ENCODE peak calls at places on chromosomes 3 and 15, in nine cellular contexts. W is astrocyte of the spinal cord, R is GM10248, B is fibroblast of pulmonary artery, N is cardiac fibroblast, C is coronary artery, P is fibroblast of mammary gland, Z is nephron progenitor cell, V is heart right ventricle. X is an unnamed sample.

GRCh38 chr3:119604878-119605277 is 7.2 kb downstream of the PLA1A start:
- DNase-seq in R (no peak), C (no peak), P (peak; percentile 63), V (no peak), Z (no peak), N (peak; percentile 47), B (peak; percentile 75), W (peak; percentile 75), X (no peak)

GRCh38 chr3:140251678-140252077 is 316.7 kb downstream of the CLSTN2 start:
- DNase-seq in V (no peak), Z (no peak), N (no peak), P (no peak), C (no peak), B (no peak), R (no peak), W (no peak), X (no peak)

GRCh38 chr3:183158113-183158512 is 4.4 kb downstream of the LAMP3 start:
- DNase-seq in N (no peak), P (no peak), W (no peak), R (peak; percentile 57), B (no peak), C (no peak), V (no peak), Z (no peak), X (no peak)

GRCh38 chr3:66593978-66594377 is 93.2 kb upstream of the LRIG1 start:
- DNase-seq in B (peak; percentile 76), R (no peak), C (no peak), V (no peak), N (peak; percentile 26), P (peak; percentile 86), W (peak; percentile 94), Z (no peak), X (no peak)

GRCh38 chr15:76514292-76514691 is 177.7 kb downstream of the ISL2 start:
- DNase-seq in B (no peak), C (no peak), N (no peak), P (no peak), W (no peak), V (no peak), Z (no peak), R (no peak), X (no peak)

GRCh38 chr3:84601303-84601702 is 357.5 kb upstream of the CADM2 start:
- DNase-seq in V (no peak), R (no peak), Z (no peak), P (no peak), N (no peak), W (peak; percentile 31), B (no peak), C (no peak), X (no peak)

GRCh38 chr15:100525894-100526512 is 2.7 kb downstream of the CERS3 start:
- DNase-seq in P (no peak), R (no peak), B (no peak), C (no peak), Z (no peak), V (peak; percentile 27), W (no peak), N (peak; percentile 41), X (no peak)

GRCh38 chr15:64112904-64113303 is 17.1 kb downstream of the SNX1 start:
- DNase-seq in C (no peak), B (peak; percentile 81), V (no peak), Z (no peak), N (peak; percentile 64), P (peak; percentile 52), W (no peak), R (no peak), X (no peak)

GRCh38 chr15:38758001-38758400 is 193.4 kb upstream of the RASGRP1 start:
- DNase-seq in V (no peak), W (peak; percentile 82), R (no peak), P (peak; percentile 49), N (peak; percentile 59), B (peak; percentile 68), Z (peak; percentile 11), C (no peak), X (no peak)

GRCh38 chr3:57691411-57692133 is 1.3 kb downstream of the DENND6A start:
- DNase-seq in W (peak; percentile 17), Z (no peak), R (no peak), B (peak; percentile 5), V (no peak), C (no peak), N (no peak), P (peak; percentile 13), X (no peak)

GRCh38 chr15:79154491-79155182 is 64.1 kb upstream of the RASGRF1 start:
- DNase-seq in R (no peak), W (no peak), V (no peak), Z (no peak), B (peak; percentile 9), N (no peak), C (no peak), P (no peak), X (no peak)

GRCh38 chr3:54830658-54831057 is 97.2 kb downstream of the LRTM1 start:
- DNase-seq in P (peak; percentile 40), W (peak; percentile 26), N (peak; percentile 2), C (no peak), R (peak; percentile 29), V (no peak), Z (peak; percentile 25), B (peak; percentile 18), X (peak; percentile 37)

GRCh38 chr3:78941587-78941986 is 826.2 kb downstream of the ROBO1 start:
- DNase-seq in V (no peak), C (no peak), R (peak; percentile 20), B (peak; percentile 63), Z (no peak), P (peak; percentile 95), W (peak; percentile 88), N (peak; percentile 59), X (no peak)

GRCh38 chr15:86139828-86140227 is 60.2 kb downstream of the AGBL1 start:
- DNase-seq in P (no peak), R (peak; percentile 11), W (no peak), C (no peak), B (no peak), Z (peak; percentile 43), N (no peak), V (no peak), X (peak; percentile 26)

DNA sequence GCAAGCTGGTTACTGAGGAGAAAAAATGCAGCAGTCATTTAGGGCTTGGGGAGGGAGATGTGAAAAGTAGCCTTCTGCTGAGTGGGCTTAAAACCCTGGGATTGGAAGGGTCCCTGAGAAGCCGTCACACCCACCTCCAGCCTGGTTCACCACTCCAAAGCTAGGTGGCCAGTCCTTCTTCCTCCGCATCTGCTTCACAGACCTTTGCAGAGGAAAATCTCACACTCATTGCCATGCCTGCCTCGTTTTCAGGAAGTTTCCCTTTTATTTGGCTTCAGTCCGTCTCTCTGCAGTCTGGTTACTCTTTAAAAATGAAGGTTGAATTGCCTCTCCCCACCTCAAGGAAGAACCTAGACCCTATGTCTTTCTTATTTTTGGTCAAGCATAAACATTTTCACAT is 10.8 kb downstream of the MRAS start:
- DNase-seq in C (no peak), B (no peak), Z (no peak), W (no peak), R (no peak), N (no peak), V (no peak), P (no peak), X (no peak)
- TF ChIP-seq CTCF in C (no peak), B (no peak), Z (no peak), W (no peak), R (no peak), N (no peak), V (no peak), P (no peak), X (no peak)

GRCh38 chr3:69879051-69879450 is 120.5 kb upstream of the SAMMSON start:
- DNase-seq in C (no peak), N (no peak), W (no peak), V (no peak), R (no peak), B (no peak), P (no peak), Z (no peak), X (no peak)
- TF ChIP-seq CTCF in C (no peak), N (no peak), W (no peak), V (no peak), R (no peak), B (no peak), P (no peak), Z (no peak), X (no peak)

GRCh38 chr3:39445927-39446326 is 21.6 kb upstream of the MOBP start:
- DNase-seq in R (no peak), N (no peak), B (no peak), Z (no peak), P (no peak), V (no peak), C (no peak), W (no peak), X (no peak)

GRCh38 chr3:39440316-39440715 is 27.2 kb upstream of the MOBP start:
- DNase-seq in R (no peak), V (no peak), B (no peak), W (no peak), N (no peak), Z (no peak), C (no peak), P (no peak), X (no peak)

GRCh38 chr3:39446444-39446843 is 21.0 kb upstream of the MOBP start:
- DNase-seq in V (no peak), P (no peak), N (no peak), C (no peak), B (no peak), Z (no peak), R (no peak), W (no peak), X (no peak)

GRCh38 chr3:39447637-39448483 is 19.6 kb upstream of the MOBP start:
- DNase-seq in Z (peak; percentile 74), P (peak; percentile 82), W (peak; percentile 78), R (peak; percentile 79), V (peak; percentile 75), C (no peak), B (peak; percentile 90), N (peak; percentile 89), X (peak; percentile 58)

GRCh38 chr3:39443530-39443929 is 23.9 kb upstream of the MOBP start:
- DNase-seq in V (no peak), R (no peak), P (no peak), N (no peak), C (no peak), B (no peak), Z (no peak), W (no peak), X (no peak)
- TF ChIP-seq CTCF in V (no peak), R (no peak), P (peak; percentile 16), N (no peak), C (no peak), B (peak; percentile 15), Z (no peak), W (no peak), X (no peak)

DNA sequence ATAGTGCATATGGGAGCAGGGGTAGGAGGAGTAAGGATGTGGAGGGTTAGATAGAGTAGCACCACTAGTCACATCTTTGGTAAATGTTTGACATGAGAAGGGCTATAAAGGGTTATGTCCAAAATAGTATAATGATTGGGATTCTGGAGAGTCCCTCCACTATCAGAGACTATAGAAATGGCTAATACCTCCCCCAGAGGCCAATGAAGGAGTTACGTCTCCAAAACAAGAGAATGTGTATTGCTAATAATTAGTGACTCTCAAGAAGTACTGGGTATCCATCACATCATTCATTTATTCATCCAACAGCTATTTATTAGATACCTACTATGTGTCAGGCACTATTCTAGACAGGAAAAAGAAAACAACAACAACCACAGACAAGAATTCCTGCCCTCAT is 203.7 kb upstream of the UMPS start:
- DNase-seq in B (no peak), Z (no peak), V (no peak), W (no peak), C (no peak), N (no peak), P (no peak), R (no peak), X (no peak)
- TF ChIP-seq CTCF in B (peak; percentile 18), Z (peak; percentile 12), V (no peak), W (peak; percentile 12), C (no peak), N (peak; percentile 26), P (peak; percentile 16), R (no peak), X (peak; percentile 27)